ENCODE peak calls at places on chromosomes 2 and 18, in six cellular contexts. C is fibroblast of mammary gland, I is GM12865, L is fibroblast of lung, W is upper lobe of right lung, U is AG04450. Z is an unnamed sample.

GRCh38 chr2:182586426-182586825 is 129.6 kb upstream of the DNAJC10 start:
- DNase-seq in C (no peak), I (peak), L (no peak), W (no peak), U (no peak), Z (peak)

GRCh38 chr18:8623549-8624106 is 14.4 kb downstream of the RAB12 start:
- DNase-seq in C (no peak), I (peak), L (peak), W (peak), U (no peak), Z (peak)

GRCh38 chr2:163757811-163758210 is 22.0 kb upstream of the FIGN start:
- DNase-seq in C (no peak), I (no peak), L (no peak), W (no peak), U (no peak), Z (no peak)

GRCh38 chr18:79850731-79851130 is 53.0 kb downstream of the KCNG2 start:
- DNase-seq in C (no peak), I (no peak), L (no peak), W (peak), U (no peak), Z (no peak)

GRCh38 chr2:187169864-187170263 is 278.2 kb downstream of the CALCRL start:
- DNase-seq in C (no peak), I (no peak), L (no peak), W (no peak), U (no peak), Z (no peak)

GRCh38 chr2:48600204-48600813 is 17.3 kb upstream of the GTF2A1L start:
- DNase-seq in C (peak), I (peak), L (peak), W (no peak), U (peak), Z (peak)

GRCh38 chr18:67305466-67305865 is 211.1 kb downstream of the DSEL start:
- DNase-seq in C (no peak), I (no peak), L (no peak), W (no peak), U (no peak), Z (no peak)

GRCh38 chr18:10241571-10241970 is 212.9 kb upstream of the APCDD1 start:
- DNase-seq in C (no peak), I (no peak), L (no peak), W (no peak), U (no peak), Z (no peak)

GRCh38 chr2:172172513-172173217 is 70.0 kb upstream of the DLX2 start:
- DNase-seq in C (peak), I (peak), L (peak), W (peak), U (no peak), Z (peak)

GRCh38 chr2:208373460-208374089 is 33.0 kb upstream of the PTH2R start:
- DNase-seq in C (peak), I (peak), L (peak), W (no peak), U (peak), Z (peak)

GRCh38 chr2:143034292-143035074 is 94.7 kb upstream of the ARHGAP15 start:
- DNase-seq in C (peak), I (peak), L (peak), W (no peak), U (peak), Z (peak)

GRCh38 chr18:51236225-51236624 is 38.7 kb upstream of the MEX3C start:
- DNase-seq in C (peak), I (no peak), L (no peak), W (no peak), U (no peak), Z (peak)

GRCh38 chr2:43576983-43577892 is 18.6 kb downstream of the THADA start:
- DNase-seq in C (peak), I (peak), L (peak), W (no peak), U (peak), Z (peak)

GRCh38 chr2:157190151-157190550 is 67.4 kb upstream of the GALNT5 start:
- DNase-seq in C (peak), I (no peak), L (peak), W (no peak), U (no peak), Z (no peak)

GRCh38 chr2:20180676-20181648 is 44.0 kb downstream of the SDC1 start:
- DNase-seq in C (no peak), I (no peak), L (no peak), W (peak), U (no peak), Z (no peak)

GRCh38 chr2:39772086-39772811 is 6.8 kb downstream of the THUMPD2 start:
- DNase-seq in C (peak), I (no peak), L (peak), W (no peak), U (no peak), Z (peak)

GRCh38 chr2:70141754-70142589 is 48.8 kb downstream of the C2orf42 start:
- DNase-seq in C (peak), I (no peak), L (peak), W (no peak), U (no peak), Z (peak)

GRCh38 chr2:763766-764525 is 86.7 kb upstream of the TMEM18 start:
- DNase-seq in C (no peak), I (no peak), L (no peak), W (no peak), U (no peak), Z (peak)

GRCh38 chr2:14881663-14882327 is 249.3 kb downstream of the LRATD1 start:
- DNase-seq in C (no peak), I (no peak), L (peak), W (no peak), U (no peak), Z (no peak)

GRCh38 chr2:73063909-73064875 is 7.3 kb downstream of the SFXN5 start:
- DNase-seq in C (peak), I (no peak), L (peak), W (no peak), U (peak), Z (peak)

GRCh38 chr2:20189299-20189931 is 35.5 kb downstream of the SDC1 start:
- DNase-seq in C (no peak), I (no peak), L (no peak), W (no peak), U (no peak), Z (no peak)

GRCh38 chr2:200795044-200795443 is 16.7 kb upstream of the BZW1 start:
- DNase-seq in C (peak), I (no peak), L (peak), W (no peak), U (no peak), Z (peak)

GRCh38 chr2:73823916-73824523 is 4.7 kb upstream of the STAMBP start:
- DNase-seq in C (peak), I (peak), L (peak), W (no peak), U (peak), Z (peak)

GRCh38 chr18:77107218-77107815 is 25.3 kb downstream of the MBP start:
- DNase-seq in C (peak), I (no peak), L (peak), W (no peak), U (no peak), Z (no peak)

GRCh38 chr2:208179028-208179609 is 10.7 kb downstream of the C2orf80 start:
- DNase-seq in C (no peak), I (no peak), L (no peak), W (peak), U (no peak), Z (no peak)

GRCh38 chr18:44520981-44521672 is 159.6 kb upstream of the SETBP1 start:
- DNase-seq in C (peak), I (no peak), L (no peak), W (no peak), U (no peak), Z (no peak)

GRCh38 chr2:73856214-73856613 is 27.5 kb downstream of the STAMBP start:
- DNase-seq in C (peak), I (no peak), L (peak), W (no peak), U (peak), Z (peak)

GRCh38 chr2:9231291-9232165 is 24.9 kb downstream of the ASAP2 start:
- DNase-seq in C (no peak), I (no peak), L (no peak), W (no peak), U (no peak), Z (peak)

GRCh38 chr18:1499265-1499664 is 594.6 kb downstream of the ADCYAP1 start:
- DNase-seq in C (no peak), I (no peak), L (no peak), W (no peak), U (no peak), Z (no peak)

GRCh38 chr18:73790582-73790981 is 357.1 kb downstream of the FBXO15 start:
- DNase-seq in C (no peak), I (no peak), L (no peak), W (no peak), U (no peak), Z (no peak)

GRCh38 chr2:109715302-109715937 is 78.7 kb upstream of the RGPD5 start:
- DNase-seq in C (peak), I (peak), L (no peak), W (peak), U (no peak), Z (peak)
- TF ChIP-seq CTCF in C (peak), I (peak), L (no peak), W (peak), U (peak), Z (peak)

GRCh38 chr18:45526120-45526841 is 89.0 kb upstream of the SLC14A2 start:
- DNase-seq in C (peak), I (no peak), L (peak), W (no peak), U (no peak), Z (no peak)
- TF ChIP-seq CTCF in C (peak), I (no peak), L (peak), W (no peak), U (no peak), Z (no peak)

GRCh38 chr18:75129717-75130477 is 79.0 kb downstream of the PTGR3 start:
- DNase-seq in C (no peak), I (no peak), L (no peak), W (no peak), U (no peak), Z (no peak)

GRCh38 chr18:75128911-75129716 is 79.8 kb downstream of the PTGR3 start:
- DNase-seq in C (no peak), I (no peak), L (no peak), W (peak), U (no peak), Z (no peak)

GRCh38 chr18:75132068-75132467 is 76.9 kb downstream of the PTGR3 start:
- DNase-seq in C (no peak), I (no peak), L (no peak), W (no peak), U (no peak), Z (no peak)

GRCh38 chr18:75131455-75132000 is 77.4 kb downstream of the PTGR3 start:
- DNase-seq in C (no peak), I (no peak), L (no peak), W (no peak), U (no peak), Z (no peak)

GRCh38 chr18:75130591-75131274 is 78.2 kb downstream of the PTGR3 start:
- DNase-seq in C (peak), I (no peak), L (peak), W (no peak), U (no peak), Z (no peak)
- TF ChIP-seq CTCF in C (peak), I (no peak), L (peak), W (no peak), U (peak), Z (no peak)

GRCh38 chr2:55311444-55311870 is 42.4 kb upstream of the MTIF2 start:
- DNase-seq in C (peak), I (peak), L (peak), W (no peak), U (no peak), Z (peak)
- TF ChIP-seq CTCF in C (peak), I (peak), L (peak), W (peak), U (peak), Z (peak)